ENCODE peak calls at places on chromosomes 12 and 14, in six cellular contexts. N is hepatocyte, P is suprapubic skin, X is fibroblast of mammary gland, Q is GM10248, B is upper lobe of right lung. V is an unnamed sample.

GRCh38 chr12:64733857-64734256 is 25.3 kb downstream of the GNS start:
- DNase-seq in N (no peak), P (no peak), X (peak), Q (no peak), B (no peak), V (no peak)

GRCh38 chr14:96055753-96056508 is 16.8 kb downstream of the C14orf132 start:
- DNase-seq in N (no peak), P (no peak), X (no peak), Q (no peak), B (no peak), V (no peak)

GRCh38 chr12:77231548-77231947 is 166.2 kb upstream of the E2F7 start:
- DNase-seq in N (peak), P (peak), X (peak), Q (no peak), B (peak), V (no peak)

GRCh38 chr12:105882404-105882803 is 256.4 kb downstream of the NUAK1 start:
- DNase-seq in N (no peak), P (peak), X (peak), Q (no peak), B (no peak), V (no peak)

GRCh38 chr12:93322784-93323183 is 54.9 kb upstream of the NUDT4 start:
- DNase-seq in N (no peak), P (no peak), X (peak), Q (no peak), B (no peak), V (no peak)

GRCh38 chr14:81313200-81313599 is 86.9 kb downstream of the STON2 start:
- DNase-seq in N (no peak), P (no peak), X (no peak), Q (no peak), B (no peak), V (no peak)

GRCh38 chr14:80587096-80587724 is 354.3 kb downstream of the CEP128 start:
- DNase-seq in N (peak), P (no peak), X (peak), Q (peak), B (no peak), V (peak)

GRCh38 chr12:39236994-39237393 is 205.9 kb downstream of the KIF21A start:
- DNase-seq in N (peak), P (no peak), X (peak), Q (no peak), B (no peak), V (no peak)

GRCh38 chr12:41521872-41522379 is 333.8 kb downstream of the PDZRN4 start:
- DNase-seq in N (peak), P (no peak), X (peak), Q (peak), B (no peak), V (peak)

GRCh38 chr12:121960541-121960940 is 42.1 kb downstream of the CFAP251 start:
- DNase-seq in N (no peak), P (no peak), X (no peak), Q (peak), B (no peak), V (no peak)
- TF ChIP-seq CTCF in N (no peak), P (no peak), X (no peak), Q (no peak), B (no peak), V (no peak)

GRCh38 chr12:80620281-80620680 is 87.2 kb upstream of the MYF6 start:
- DNase-seq in N (no peak), P (no peak), X (no peak), Q (no peak), B (no peak), V (no peak)

GRCh38 chr12:80622271-80622670 is 85.2 kb upstream of the MYF6 start:
- DNase-seq in N (no peak), P (no peak), X (peak), Q (no peak), B (no peak), V (no peak)

GRCh38 chr12:80617733-80618132 is 89.7 kb upstream of the MYF6 start:
- DNase-seq in N (no peak), P (no peak), X (no peak), Q (no peak), B (no peak), V (no peak)
- TF ChIP-seq CTCF in N (no peak), P (no peak), X (no peak), Q (no peak), B (no peak), V (no peak)

DNA sequence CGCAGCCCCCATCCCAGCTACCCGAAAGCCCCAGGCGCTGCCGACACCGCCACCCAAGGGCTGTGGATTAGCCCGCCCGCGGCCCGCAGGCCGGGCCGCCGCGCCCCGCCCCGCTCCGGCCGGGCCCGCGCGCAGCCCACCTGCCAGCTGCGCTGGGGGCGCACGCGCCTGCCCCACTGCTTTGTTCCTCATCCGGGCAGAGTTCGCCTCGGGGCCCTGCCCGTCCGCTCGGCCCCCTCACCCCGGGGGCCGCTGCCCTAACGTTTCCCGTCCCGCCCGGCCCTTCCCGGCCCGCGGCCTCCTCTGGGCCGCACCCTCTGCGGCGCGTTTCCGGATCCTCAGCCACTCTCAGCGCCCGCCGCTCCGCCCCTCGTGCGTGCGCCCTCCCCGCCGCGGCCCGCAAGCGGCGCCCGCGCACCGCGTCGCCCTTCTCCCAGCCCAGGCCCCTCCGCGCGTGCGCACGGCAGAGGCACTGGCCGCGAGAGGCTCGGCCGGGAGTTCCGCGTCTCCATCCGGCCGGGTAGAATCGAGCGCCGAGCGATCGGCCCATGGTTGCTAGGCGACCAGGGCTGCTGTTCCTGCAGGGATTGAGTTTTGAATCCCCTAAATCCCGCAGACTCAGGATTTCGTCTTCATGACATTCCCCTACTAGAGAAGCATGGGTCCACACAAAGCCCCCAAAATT is at the start of gene PRDM4:
- DNase-seq in N (peak), P (peak), X (peak), Q (peak), B (peak), V (peak)
- TF ChIP-seq CTCF in N (peak), P (peak), X (no peak), Q (peak), B (peak), V (peak)

GRCh38 chr12:1531654-1532366 is 62.6 kb downstream of the FBXL14 start:
- DNase-seq in N (no peak), P (no peak), X (no peak), Q (peak), B (peak), V (peak)

GRCh38 chr12:1532796-1533195 is 61.6 kb downstream of the FBXL14 start:
- DNase-seq in N (no peak), P (no peak), X (no peak), Q (no peak), B (no peak), V (no peak)

GRCh38 chr12:1533602-1534304 is 60.6 kb downstream of the FBXL14 start:
- DNase-seq in N (no peak), P (no peak), X (peak), Q (peak), B (peak), V (peak)

GRCh38 chr12:1532367-1532752 is 62.0 kb downstream of the FBXL14 start:
- DNase-seq in N (no peak), P (no peak), X (no peak), Q (no peak), B (no peak), V (no peak)

GRCh38 chr12:1533205-1533601 is 61.2 kb downstream of the FBXL14 start:
- DNase-seq in N (no peak), P (no peak), X (peak), Q (no peak), B (no peak), V (peak)
- TF ChIP-seq CTCF in N (no peak), P (no peak), X (no peak), Q (no peak), B (no peak), V (peak)

GRCh38 chr14:67883717-67884116 is 64.1 kb downstream of the RAD51B start:
- DNase-seq in N (no peak), P (no peak), X (peak), Q (no peak), B (no peak), V (no peak)
- TF ChIP-seq CTCF in N (peak), P (peak), X (peak), Q (peak), B (peak), V (peak)